ENCODE peak calls at places on chromosomes 1 and 21, in ten cellular contexts. X is prostate gland, T is stomach, E is adrenal gland, D is mucosa of descending colon, P is body of pancreas, F is uterus, Y is astrocyte, N is BE2C, B is A549. G is an unnamed sample.
A peak's percentile ranks its signal among the peaks of the same experiment; 100 is the strongest.

GRCh38 chr1:201264554-201264953 is 18.8 kb upstream of the PKP1 start:
- DNase-seq in Y (no peak), D (no peak), N (no peak), X (no peak), T (peak; percentile 10), P (no peak), F (no peak), B (no peak), E (no peak), G (no peak)

GRCh38 chr1:229420765-229421164 is 13.1 kb downstream of the ACTA1 start:
- DNase-seq in P (no peak), E (no peak), T (no peak), Y (no peak), B (no peak), X (no peak), N (no peak), F (no peak), D (no peak), G (no peak)

GRCh38 chr1:230618537-230618936 is 23.7 kb upstream of the COG2 start:
- DNase-seq in T (no peak), P (no peak), X (no peak), F (no peak), N (no peak), Y (no peak), E (no peak), B (no peak), D (no peak), G (no peak)

GRCh38 chr1:221458430-221459156 is 283.3 kb downstream of the DUSP10 start:
- DNase-seq in N (no peak), B (no peak), F (no peak), X (no peak), Y (peak; percentile 55), D (no peak), E (no peak), T (no peak), P (no peak), G (no peak)

GRCh38 chr1:6275826-6276764 is 15.2 kb upstream of the GPR153 start:
- DNase-seq in D (no peak), X (no peak), N (no peak), B (no peak), E (peak; percentile 51), T (no peak), F (peak; percentile 84), P (no peak), Y (peak; percentile 73), G (no peak)

GRCh38 chr1:75836528-75836927 is 39.8 kb downstream of the MSH4 start:
- DNase-seq in E (no peak), T (no peak), D (no peak), F (no peak), Y (no peak), X (no peak), N (no peak), B (no peak), P (no peak), G (no peak)

GRCh38 chr21:35336534-35336933 is 287.4 kb upstream of the RUNX1 start:
- DNase-seq in N (no peak), Y (no peak), P (no peak), B (no peak), D (no peak), T (no peak), F (no peak), X (no peak), E (no peak), G (no peak)

GRCh38 chr1:20112279-20113000 is 6.9 kb downstream of the PLA2G2D start:
- DNase-seq in F (no peak), X (no peak), D (no peak), B (no peak), N (no peak), P (no peak), T (no peak), Y (peak; percentile 42), E (no peak), G (no peak)

GRCh38 chr1:56537660-56538059 is 41.7 kb downstream of the PLPP3 start:
- DNase-seq in D (no peak), T (no peak), X (no peak), N (no peak), Y (no peak), F (no peak), B (no peak), P (no peak), E (no peak), G (no peak)

GRCh38 chr1:84996846-84997666 is at the start of gene MCOLN2:
- DNase-seq in E (peak; percentile 45), D (peak; percentile 77), B (peak; percentile 57), N (peak; percentile 47), X (no peak), P (peak; percentile 46), F (peak; percentile 29), T (peak; percentile 34), Y (no peak), G (no peak)

GRCh38 chr1:162996261-162996660 is 72.9 kb upstream of the RGS4 start:
- DNase-seq in X (no peak), F (no peak), Y (no peak), B (no peak), D (no peak), T (no peak), E (no peak), P (no peak), N (no peak), G (no peak)

GRCh38 chr1:82177190-82177589 is 376.5 kb downstream of the ADGRL2 start:
- DNase-seq in D (no peak), T (no peak), F (no peak), X (no peak), Y (peak; percentile 48), E (no peak), P (no peak), B (no peak), N (no peak), G (no peak)

GRCh38 chr1:223136086-223136485 is 7.0 kb downstream of the TLR5 start:
- DNase-seq in N (no peak), B (no peak), F (no peak), E (no peak), D (no peak), Y (no peak), P (no peak), X (no peak), T (no peak), G (no peak)
- TF ChIP-seq CTCF in N (peak; percentile 4), B (no peak), F (no peak), E (no peak), D (no peak), Y (no peak), P (no peak), X (no peak), T (no peak), G (no peak)

GRCh38 chr1:169085911-169086310 is 20.6 kb upstream of the ATP1B1 start:
- DNase-seq in F (no peak), E (no peak), Y (no peak), N (peak; percentile 25), T (no peak), P (no peak), B (no peak), X (no peak), D (no peak), G (no peak)
- H3K4me3 ChIP-seq in F (no peak overlapping the region), E (no peak overlapping the region), Y (no peak overlapping the region), N (no peak overlapping the region), T (no peak overlapping the region), P (no peak overlapping the region), B (no peak overlapping the region), X (no peak overlapping the region), D (no peak overlapping the region), G (no peak overlapping the region)

DNA sequence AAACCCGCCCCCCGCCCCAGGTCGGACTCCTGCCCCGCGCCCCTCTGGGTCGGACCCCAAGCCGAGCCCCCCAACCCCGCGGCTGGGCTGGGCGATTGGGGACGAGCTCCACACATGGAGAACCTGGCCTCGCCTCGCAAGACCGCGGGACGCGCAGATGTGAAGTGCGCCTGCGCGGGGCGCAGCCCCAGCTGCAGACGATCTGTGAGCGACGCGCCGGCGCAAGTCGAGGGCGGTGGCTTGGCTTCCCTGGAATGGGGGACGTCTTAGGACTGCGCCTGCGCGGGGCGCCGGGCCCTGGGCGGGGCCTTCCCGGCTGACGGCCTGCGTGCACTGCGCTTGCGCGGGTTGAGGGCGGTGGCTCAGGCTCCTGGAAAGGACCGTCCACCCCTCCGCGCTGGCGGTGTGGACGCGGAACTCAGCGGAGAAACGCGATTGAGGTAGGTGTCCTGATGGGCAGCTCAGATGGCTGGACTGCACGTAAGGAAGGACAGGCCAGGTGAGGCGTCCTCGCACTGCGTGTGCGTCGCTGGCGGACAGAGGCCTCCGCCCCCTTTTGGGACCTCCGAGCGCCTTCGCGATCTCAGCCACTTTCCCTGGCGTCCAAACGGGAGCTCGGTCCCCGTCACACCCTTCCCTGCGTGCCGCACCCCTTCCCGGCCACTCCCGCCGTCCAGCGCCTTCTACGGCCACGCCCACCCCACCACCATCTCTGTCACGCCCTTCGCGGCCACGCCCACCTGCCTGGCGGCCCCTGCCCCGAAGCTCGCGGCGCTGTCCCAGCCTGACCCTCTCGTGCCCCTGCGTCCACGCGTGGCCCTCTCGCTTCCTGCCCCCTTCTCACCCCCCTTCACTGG is at the start of gene PRMT2:
- DNase-seq in X (peak; percentile 95), D (peak; percentile 99), B (peak; percentile 93), T (peak; percentile 98), N (peak; percentile 98), Y (peak; percentile 81), E (peak; percentile 97), F (peak; percentile 98), P (peak; percentile 97), G (peak; percentile 78)
- TF ChIP-seq CTCF in X (peak; percentile 27), D (no peak), B (no peak), T (no peak), N (no peak), Y (no peak), E (peak; percentile 36), F (peak; percentile 37), P (no peak), G (no peak)

GRCh38 chr1:41890841-41891311 is 27.8 kb downstream of the HIVEP3 start:
- DNase-seq in F (no peak), Y (peak; percentile 58), E (peak; percentile 88), T (peak; percentile 78), P (peak; percentile 63), B (no peak), N (peak; percentile 14), D (no peak), X (peak; percentile 32), G (no peak)

GRCh38 chr1:41888756-41889155 is 30.0 kb downstream of the HIVEP3 start:
- DNase-seq in B (no peak), D (no peak), E (no peak), P (no peak), N (no peak), Y (no peak), T (no peak), X (no peak), F (no peak), G (no peak)

GRCh38 chr1:41892211-41892840 is 26.4 kb downstream of the HIVEP3 start:
- DNase-seq in Y (no peak), F (no peak), D (no peak), B (no peak), P (no peak), X (no peak), T (no peak), E (no peak), N (no peak), G (no peak)

GRCh38 chr1:41889506-41890414 is 29.0 kb downstream of the HIVEP3 start:
- DNase-seq in P (no peak), X (no peak), T (no peak), E (no peak), N (no peak), Y (no peak), F (no peak), B (no peak), D (no peak), G (no peak)

DNA sequence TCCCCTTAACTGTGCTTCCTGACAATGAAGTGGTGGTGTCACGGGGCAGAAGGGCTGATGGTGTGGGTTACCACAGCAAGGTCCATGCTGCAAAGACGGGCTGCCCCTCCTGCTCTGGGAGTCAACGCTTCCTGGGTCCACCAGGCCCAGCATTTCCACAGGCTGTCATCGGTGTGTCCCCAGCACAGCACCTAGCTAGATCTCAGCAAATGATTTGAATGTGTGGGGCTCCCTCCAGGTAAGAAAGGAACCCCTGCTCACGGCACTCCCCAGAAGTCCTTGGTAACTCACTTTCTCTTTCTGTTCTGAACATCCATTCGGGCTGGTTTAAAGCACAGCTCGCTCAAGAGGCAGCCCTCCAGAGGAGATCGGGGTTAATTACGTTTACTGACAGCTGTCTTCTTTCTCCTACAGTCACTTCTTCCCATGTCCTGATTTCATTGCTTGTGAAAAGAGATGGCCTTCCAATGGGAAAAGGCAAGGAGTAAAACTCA is 27.3 kb downstream of the HIVEP3 start:
- DNase-seq in T (peak; percentile 41), E (peak; percentile 24), Y (no peak), N (no peak), X (no peak), B (no peak), D (peak; percentile 59), F (no peak), P (peak; percentile 28), G (no peak)
- H3K4me3 ChIP-seq in T (peak overlapping the region; percentile 33), E (peak overlapping the region; percentile 32), Y (peak overlapping the region; percentile 11), N (no peak overlapping the region), X (peak overlapping the region; percentile 19), B (no peak overlapping the region), D (no peak overlapping the region), F (peak overlapping the region; percentile 32), P (no peak overlapping the region), G (no peak overlapping the region)

G was measured in LNCaP clone FGC.